ENCODE peak calls at places on chromosomes 3 and 15, in eight cellular contexts. W is tibial artery; L is islet precursor cell; R is CD8-positive, alpha-beta T cell; N is activated CD4-positive, CD25-positive, alpha-beta regulatory T cell treated with anti-CD3 and anti-CD28 coated beads, Interleukin-2, amount 50 U/mL, for 72 hours; D is dermis blood vessel endothelial cell; J is AG10803; G is activated T-helper 1 cell treated with anti-CD3 and anti-CD28 coated beads, Interleukin-12 subunit alpha, Interleukin-12 subunit beta, Interleukin-2, Interleukin-4 antibody, amounts not matched to agents 30 ng/mL and 10 ng/mL and 1 ng/mL, durations not matched to agents 14 hours and 24 hours and 36 hours. Z is an unnamed sample.

GRCh38 chr3:157471051-157471450 is 32.2 kb downstream of the VEPH1 start:
- DNase-seq in W (no peak), L (no peak), R (no peak), N (no peak), D (no peak), J (no peak), G (no peak), Z (no peak)

GRCh38 chr15:68217341-68217740 is 12.2 kb downstream of the CLN6 start:
- DNase-seq in W (peak), L (peak), R (no peak), N (no peak), D (no peak), J (no peak), G (no peak), Z (peak)

GRCh38 chr3:133271491-133271890 is 128.4 kb upstream of the BFSP2 start:
- DNase-seq in W (no peak), L (no peak), R (no peak), N (no peak), D (peak), J (no peak), G (no peak), Z (no peak)

GRCh38 chr15:99135194-99135593 is 30.3 kb downstream of the SYNM start:
- DNase-seq in W (no peak), L (no peak), R (no peak), N (no peak), D (peak), J (no peak), G (no peak), Z (no peak)

GRCh38 chr3:79766474-79767193 is 1.2 kb downstream of the ROBO1 start:
- DNase-seq in W (no peak), L (peak), R (no peak), N (no peak), D (peak), J (no peak), G (no peak), Z (peak)

GRCh38 chr3:133659806-133660205 is 1.9 kb downstream of the TOPBP1 start:
- DNase-seq in W (no peak), L (no peak), R (no peak), N (no peak), D (no peak), J (no peak), G (no peak), Z (no peak)

GRCh38 chr3:57793737-57794187 is 37.7 kb downstream of the SLMAP start:
- DNase-seq in W (no peak), L (no peak), R (no peak), N (no peak), D (no peak), J (no peak), G (no peak), Z (peak)

GRCh38 chr3:30618508-30618907 is 12.1 kb downstream of the TGFBR2 start:
- DNase-seq in W (no peak), L (no peak), R (no peak), N (no peak), D (peak), J (no peak), G (no peak), Z (no peak)

GRCh38 chr15:45729146-45729545 is 94.3 kb downstream of the SQOR start:
- DNase-seq in W (no peak), L (peak), R (no peak), N (no peak), D (no peak), J (no peak), G (no peak), Z (no peak)

GRCh38 chr3:16177962-16178627 is 3.6 kb downstream of the GALNT15 start:
- DNase-seq in W (peak), L (peak), R (peak), N (peak), D (peak), J (peak), G (peak), Z (peak)

GRCh38 chr3:52402706-52403270 is 42.1 kb downstream of the SEMA3G start:
- DNase-seq in W (peak), L (no peak), R (no peak), N (no peak), D (no peak), J (no peak), G (no peak), Z (peak)

GRCh38 chr3:68535782-68536181 is 396.6 kb downstream of the TAFA4 start:
- DNase-seq in W (no peak), L (no peak), R (no peak), N (no peak), D (no peak), J (no peak), G (no peak), Z (no peak)

GRCh38 chr15:89105147-89105546 is 16.9 kb downstream of the ABHD2 start:
- DNase-seq in W (no peak), L (no peak), R (no peak), N (no peak), D (peak), J (peak), G (no peak), Z (no peak)

GRCh38 chr15:80834906-80835305 is 55.7 kb downstream of the CEMIP start:
- DNase-seq in W (no peak), L (no peak), R (no peak), N (no peak), D (no peak), J (peak), G (no peak), Z (no peak)

GRCh38 chr3:13546667-13547171 is 2.2 kb upstream of the FBLN2 start:
- DNase-seq in W (no peak), L (peak), R (no peak), N (no peak), D (no peak), J (no peak), G (no peak), Z (no peak)

GRCh38 chr15:74781673-74782595 is at the start of gene CSK:
- DNase-seq in W (peak), L (peak), R (peak), N (peak), D (peak), J (peak), G (peak), Z (peak)

GRCh38 chr3:48552111-48552911 is 4.3 kb downstream of the PFKFB4 start:
- DNase-seq in W (no peak), L (peak), R (no peak), N (no peak), D (no peak), J (no peak), G (no peak), Z (no peak)

GRCh38 chr3:134038716-134039115 is 9.0 kb upstream of the SLCO2A1 start:
- DNase-seq in W (no peak), L (no peak), R (no peak), N (no peak), D (no peak), J (no peak), G (no peak), Z (no peak)

GRCh38 chr3:83224101-83224868 is 1462.8 kb upstream of the GBE1 start:
- DNase-seq in W (no peak), L (no peak), R (no peak), N (no peak), D (peak), J (no peak), G (no peak), Z (no peak)

GRCh38 chr3:3170998-3171397 is 8.5 kb downstream of the CRBN start:
- DNase-seq in W (no peak), L (no peak), R (no peak), N (no peak), D (peak), J (peak), G (no peak), Z (no peak)